ENCODE peak calls at places on chromosomes 5 and 9, in seven cellular contexts. L is left colon, E is endodermal cell, J is activated T-cell treated with anti-CD3 and anti-CD28 coated beads for 24 hours, D is NCI-H2081, N is NCI-H69, U is K562. X is an unnamed sample.

GRCh38 chr9:4992872-4993271 is 7.8 kb downstream of the JAK2 start:
- DNase-seq in L (no peak), E (no peak), J (no peak), D (no peak), N (no peak), U (no peak), X (no peak)

GRCh38 chr5:139181835-139182452 is 16.2 kb downstream of the SIL1 start:
- DNase-seq in L (no peak), E (no peak), J (no peak), D (no peak), N (peak), U (no peak), X (no peak)

GRCh38 chr5:15959560-15960164 is 219.9 kb downstream of the MARCHF11 start:
- DNase-seq in L (no peak), E (no peak), J (no peak), D (no peak), N (no peak), U (no peak), X (no peak)

GRCh38 chr5:113487779-113488644 is at the start of gene MCC:
- DNase-seq in L (peak), E (peak), J (peak), D (peak), N (peak), U (no peak), X (peak)

GRCh38 chr9:69412741-69413150 is 87.7 kb downstream of the ENTREP1 start:
- DNase-seq in L (no peak), E (peak), J (no peak), D (no peak), N (peak), U (peak), X (no peak)

GRCh38 chr5:166441-167372 is 24.6 kb upstream of the LRRC14B start:
- DNase-seq in L (peak), E (no peak), J (no peak), D (no peak), N (peak), U (no peak), X (no peak)

GRCh38 chr5:14405706-14406553 is 175.7 kb upstream of the OTULINL start:
- DNase-seq in L (peak), E (no peak), J (no peak), D (no peak), N (no peak), U (no peak), X (no peak)

GRCh38 chr9:87336914-87337333 is 160.7 kb upstream of the DAPK1 start:
- DNase-seq in L (no peak), E (no peak), J (no peak), D (peak), N (peak), U (peak), X (peak)

GRCh38 chr5:119360905-119361605 is 5.2 kb downstream of the TNFAIP8 start:
- DNase-seq in L (no peak), E (no peak), J (no peak), D (no peak), N (no peak), U (no peak), X (no peak)

GRCh38 chr9:123373941-123374340 is 17.9 kb downstream of the CRB2 start:
- DNase-seq in L (no peak), E (peak), J (no peak), D (no peak), N (no peak), U (peak), X (no peak)

GRCh38 chr9:111866976-111867375 is 29.6 kb upstream of the UGCG start:
- DNase-seq in L (no peak), E (no peak), J (no peak), D (no peak), N (no peak), U (peak), X (no peak)

GRCh38 chr5:88488566-88488965 is 219.9 kb upstream of the TMEM161B start:
- DNase-seq in L (no peak), E (no peak), J (no peak), D (no peak), N (peak), U (no peak), X (no peak)

GRCh38 chr9:132288956-132289355 is 65.8 kb downstream of the SETX start:
- DNase-seq in L (no peak), E (no peak), J (no peak), D (no peak), N (no peak), U (no peak), X (no peak)

GRCh38 chr9:31519011-31519410 is 865.4 kb upstream of the ACO1 start:
- DNase-seq in L (no peak), E (peak), J (peak), D (no peak), N (peak), U (no peak), X (no peak)

GRCh38 chr9:112013261-112013660 is 116.6 kb downstream of the UGCG start:
- DNase-seq in L (no peak), E (peak), J (no peak), D (no peak), N (no peak), U (no peak), X (no peak)

GRCh38 chr5:160237571-160238093 is 8.3 kb downstream of the FABP6 start:
- DNase-seq in L (no peak), E (peak), J (no peak), D (no peak), N (no peak), U (no peak), X (no peak)

GRCh38 chr5:106755066-106755465 is 915.7 kb downstream of the EFNA5 start:
- DNase-seq in L (no peak), E (peak), J (no peak), D (no peak), N (peak), U (no peak), X (peak)

GRCh38 chr5:174793684-174794328 is 69.4 kb downstream of the MSX2 start:
- DNase-seq in L (no peak), E (peak), J (peak), D (peak), N (peak), U (peak), X (peak)

GRCh38 chr5:56543431-56544385 is 271.6 kb upstream of the MAP3K1 start:
- DNase-seq in L (no peak), E (no peak), J (no peak), D (no peak), N (no peak), U (no peak), X (no peak)

GRCh38 chr5:180401236-180401907 is 48.2 kb upstream of the GFPT2 start:
- DNase-seq in L (no peak), E (no peak), J (no peak), D (no peak), N (no peak), U (no peak), X (no peak)

GRCh38 chr5:160312139-160312959 is at the start of gene CCNJL:
- DNase-seq in L (peak), E (peak), J (no peak), D (peak), N (peak), U (peak), X (peak)

GRCh38 chr5:180034564-180034963 is 37.0 kb downstream of the RNF130 start:
- DNase-seq in L (no peak), E (no peak), J (no peak), D (no peak), N (no peak), U (no peak), X (no peak)

GRCh38 chr9:1044643-1045042 is 5.5 kb upstream of the DMRT2 start:
- DNase-seq in L (no peak), E (no peak), J (no peak), D (no peak), N (no peak), U (no peak), X (no peak)

GRCh38 chr5:54719384-54720306 is 202.1 kb downstream of the SNX18 start:
- DNase-seq in L (no peak), E (peak), J (no peak), D (no peak), N (no peak), U (no peak), X (no peak)